ENCODE peak calls at places on chromosomes 13 and 19, in ten cellular contexts. O is choroid plexus epithelial cell, G is left lung, C is heart right ventricle, B is cardiac muscle cell, Z is left ventricle myocardium inferior, D is tibial nerve, M is IMR-90, Q is endothelial cell, V is type B pancreatic cell. A is an unnamed sample.

GRCh38 chr19:38152461-38153379 is 71.3 kb downstream of the DPF1 start:
- DNase-seq in Q (no peak), G (no peak), B (peak), Z (peak), O (no peak), D (no peak), C (peak), V (no peak), M (peak), A (no peak)

GRCh38 chr13:73387318-73387717 is 328.5 kb downstream of the KLF5 start:
- DNase-seq in G (no peak), O (no peak), C (no peak), D (no peak), Q (no peak), Z (no peak), B (no peak), V (no peak), M (no peak), A (no peak)

GRCh38 chr13:101919541-101920306 is 467.2 kb downstream of the ITGBL1 start:
- DNase-seq in G (peak), V (no peak), C (peak), M (peak), B (peak), O (peak), D (no peak), Q (peak), Z (peak), A (no peak)

GRCh38 chr13:106446011-106446410 is 89.5 kb downstream of the EFNB2 start:
- DNase-seq in B (peak), M (peak), G (no peak), Z (no peak), O (peak), C (no peak), D (no peak), V (no peak), Q (no peak), A (no peak)

GRCh38 chr19:18153555-18154134 is 682 bp downstream of the PIK3R2 start:
- DNase-seq in M (no peak), G (peak), C (no peak), D (no peak), Z (no peak), B (no peak), V (no peak), Q (no peak), O (no peak), A (no peak)

GRCh38 chr13:88648598-88649373 is 977.6 kb downstream of the SLITRK5 start:
- DNase-seq in B (no peak), O (no peak), C (no peak), Q (no peak), V (no peak), Z (no peak), M (no peak), D (no peak), G (no peak), A (no peak)

GRCh38 chr13:67143544-67144115 is 86.5 kb downstream of the PCDH9 start:
- DNase-seq in Z (no peak), C (no peak), D (no peak), M (peak), G (no peak), Q (no peak), O (peak), V (no peak), B (no peak), A (no peak)

GRCh38 chr13:94339116-94339687 is 140.3 kb downstream of the DCT start:
- DNase-seq in Z (no peak), O (peak), V (no peak), C (no peak), D (no peak), M (no peak), Q (no peak), B (no peak), G (no peak), A (no peak)

GRCh38 chr19:38840583-38840968 is 9.0 kb upstream of the ECH1 start:
- DNase-seq in Z (no peak), C (no peak), B (no peak), O (no peak), D (no peak), Q (no peak), G (no peak), V (no peak), M (no peak), A (no peak)

GRCh38 chr13:24083722-24084421 is 76.6 kb upstream of the SPATA13 start:
- DNase-seq in C (no peak), D (no peak), M (no peak), G (no peak), Z (no peak), Q (no peak), B (no peak), V (no peak), O (no peak), A (no peak)

GRCh38 chr19:408441-409005 is 424 bp downstream of the C2CD4C start:
- DNase-seq in B (no peak), V (no peak), D (peak), M (no peak), G (peak), O (no peak), Q (no peak), Z (no peak), C (no peak), A (peak)

GRCh38 chr13:26709461-26709860 is 51.1 kb downstream of the GPR12 start:
- DNase-seq in Z (no peak), Q (no peak), V (peak), D (no peak), M (no peak), C (no peak), G (no peak), B (no peak), O (no peak), A (no peak)

GRCh38 chr19:49222011-49222410 is 64.4 kb downstream of the TRPM4 start:
- DNase-seq in V (no peak), C (no peak), M (no peak), Q (no peak), Z (no peak), G (no peak), B (no peak), O (peak), D (no peak), A (no peak)

GRCh38 chr19:51439021-51439465 is 19.2 kb downstream of the SIGLEC8 start:
- DNase-seq in M (no peak), C (no peak), O (peak), Z (no peak), G (no peak), B (peak), V (no peak), D (no peak), Q (no peak), A (peak)

GRCh38 chr13:19178901-19179593 is 2.6 kb downstream of the TUBA3C start:
- DNase-seq in M (no peak), B (no peak), O (no peak), Z (peak), V (peak), D (no peak), G (no peak), C (no peak), Q (no peak), A (no peak)

GRCh38 chr13:113967206-113967720 is 6.6 kb downstream of the C13orf46 start:
- DNase-seq in B (no peak), Z (no peak), C (no peak), V (no peak), O (no peak), G (peak), D (no peak), M (no peak), Q (no peak), A (no peak)

GRCh38 chr13:52846567-52847321 is 1.7 kb downstream of the PCDH8 start:
- DNase-seq in D (peak), B (peak), C (peak), O (peak), Z (peak), G (peak), Q (peak), M (peak), V (peak), A (peak)

GRCh38 chr13:56332671-56333070 is 808.0 kb upstream of the PRR20A start:
- DNase-seq in V (no peak), Z (no peak), M (no peak), Q (no peak), B (no peak), D (no peak), C (no peak), G (no peak), O (no peak), A (no peak)

GRCh38 chr13:36188446-36188845 is 25.9 kb downstream of the SOHLH2 start:
- DNase-seq in O (no peak), Q (no peak), D (no peak), Z (no peak), C (no peak), B (no peak), M (no peak), G (no peak), V (no peak), A (no peak)

GRCh38 chr13:109919715-109920375 is 133.5 kb upstream of the IRS2 start:
- DNase-seq in C (no peak), D (no peak), M (peak), Q (no peak), B (peak), Z (no peak), O (peak), V (no peak), G (no peak), A (no peak)

GRCh38 chr19:4692275-4693077 is 22.3 kb upstream of the MYDGF start:
- DNase-seq in B (no peak), G (no peak), D (no peak), V (no peak), M (no peak), O (no peak), C (no peak), Z (no peak), Q (no peak), A (no peak)

GRCh38 chr19:4694211-4694987 is 24.3 kb upstream of the MYDGF start:
- DNase-seq in O (peak), C (peak), D (no peak), Z (peak), V (no peak), Q (no peak), B (peak), M (peak), G (peak), A (no peak)

GRCh38 chr19:4691383-4691782 is 21.2 kb upstream of the MYDGF start:
- DNase-seq in O (no peak), C (no peak), G (peak), Z (peak), V (no peak), D (peak), B (no peak), Q (no peak), M (no peak), A (no peak)

GRCh38 chr19:4693471-4694121 is 23.5 kb upstream of the MYDGF start:
- DNase-seq in D (no peak), Q (no peak), G (no peak), V (no peak), B (no peak), C (no peak), O (no peak), M (no peak), Z (no peak), A (no peak)

DNA sequence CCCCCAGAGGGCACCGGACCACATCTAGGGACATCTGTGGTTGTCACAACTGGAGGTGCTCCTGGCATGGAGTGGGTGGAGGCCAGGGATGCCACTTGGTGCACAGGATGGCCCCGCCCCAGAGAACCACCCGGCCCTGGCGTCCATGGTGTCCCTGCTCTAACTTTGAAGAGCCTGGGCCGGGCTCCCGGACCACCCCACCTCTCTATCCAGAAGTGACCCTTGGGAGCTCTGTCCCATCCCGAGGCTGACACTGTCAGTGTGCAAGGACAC is 22.9 kb upstream of the MYDGF start:
- DNase-seq in D (no peak), O (no peak), V (no peak), Q (no peak), C (no peak), G (no peak), M (no peak), Z (no peak), B (no peak), A (no peak)
- TF ChIP-seq CTCF in D (no peak), O (no peak), V (no peak), Q (no peak), C (no peak), G (no peak), M (no peak), Z (no peak), B (no peak), A (no peak)

DNA sequence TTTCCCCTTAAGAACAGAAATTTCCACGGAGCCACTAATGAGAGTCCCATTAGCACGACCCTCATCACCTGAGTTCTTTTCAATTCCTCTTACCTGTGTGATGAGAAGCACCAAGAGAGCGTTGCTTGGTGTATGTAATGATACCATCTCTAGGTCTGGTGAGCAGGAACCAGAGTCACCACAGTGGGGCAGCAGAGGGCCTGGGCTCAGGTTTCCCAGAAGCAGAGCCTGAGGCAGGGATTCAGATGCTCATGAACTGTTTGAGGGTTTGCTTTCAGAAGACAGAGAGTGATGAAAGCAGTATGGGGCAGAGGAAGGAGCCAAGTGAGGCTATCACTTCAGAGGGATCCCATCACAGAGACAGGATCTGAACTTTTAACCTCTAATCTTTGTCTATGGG is 3.1 kb upstream of the PTPRH start:
- DNase-seq in Z (no peak), Q (no peak), M (no peak), C (no peak), D (no peak), G (no peak), B (no peak), O (no peak), V (no peak), A (no peak)
- TF ChIP-seq CTCF in Z (no peak), Q (peak), M (peak), C (no peak), D (no peak), G (no peak), B (peak), O (peak), V (peak), A (peak)

DNA sequence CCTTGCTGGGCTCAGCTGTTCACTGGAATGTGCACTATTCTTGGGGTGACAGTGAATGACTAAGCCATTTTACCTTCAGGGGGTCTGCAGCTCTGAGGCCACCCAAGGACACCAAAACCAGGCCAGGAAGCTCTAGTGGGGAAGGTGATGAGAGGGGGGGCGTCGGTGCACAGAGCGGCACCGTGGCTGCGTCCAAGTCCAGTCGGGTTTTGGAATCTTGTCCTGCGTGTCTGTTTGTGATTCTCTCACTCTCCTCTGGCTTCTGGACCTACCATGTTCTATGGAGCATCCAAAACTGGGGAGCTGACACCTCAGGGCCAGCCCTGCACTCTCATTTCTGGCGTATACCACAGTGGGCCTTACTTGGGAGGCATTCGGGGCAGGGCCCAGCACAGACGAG is 92.1 kb downstream of the RGCC start:
- DNase-seq in D (no peak), Q (no peak), O (no peak), Z (no peak), C (no peak), V (no peak), G (no peak), M (no peak), B (no peak), A (no peak)
- TF ChIP-seq CTCF in D (no peak), Q (no peak), O (no peak), Z (no peak), C (no peak), V (no peak), G (no peak), M (no peak), B (no peak), A (no peak)

GRCh38 chr19:2543463-2544442 is 67.8 kb downstream of the GADD45B start:
- DNase-seq in C (peak), V (peak), D (peak), G (peak), M (peak), O (peak), Q (peak), B (peak), Z (peak), A (peak)
- TF ChIP-seq CTCF in C (peak), V (no peak), D (no peak), G (no peak), M (peak), O (peak), Q (no peak), B (peak), Z (peak), A (no peak)

GRCh38 chr13:46388846-46389245 is 1.8 kb upstream of the RUBCNL start:
- DNase-seq in O (no peak), B (no peak), G (no peak), C (no peak), Q (no peak), V (no peak), D (no peak), M (no peak), Z (no peak), A (no peak)

GRCh38 chr13:46386426-46386995 is 541 bp downstream of the RUBCNL start:
- DNase-seq in M (no peak), C (no peak), G (no peak), B (no peak), O (no peak), Z (peak), Q (no peak), D (no peak), V (no peak), A (no peak)

GRCh38 chr13:46385946-46386345 is 1.1 kb downstream of the RUBCNL start:
- DNase-seq in G (no peak), V (no peak), Q (no peak), Z (no peak), C (no peak), B (no peak), O (no peak), M (no peak), D (no peak), A (peak)

GRCh38 chr13:46388308-46388707 is 1.3 kb upstream of the RUBCNL start:
- DNase-seq in B (no peak), Q (no peak), O (no peak), G (no peak), C (no peak), D (no peak), Z (no peak), M (no peak), V (no peak), A (no peak)

GRCh38 chr13:46386996-46387851 is at the start of gene RUBCNL:
- DNase-seq in Q (peak), M (no peak), C (peak), O (no peak), V (no peak), B (no peak), G (peak), Z (peak), D (no peak), A (peak)
- TF ChIP-seq CTCF in Q (no peak), M (no peak), C (no peak), O (no peak), V (no peak), B (no peak), G (no peak), Z (no peak), D (no peak), A (peak)

GRCh38 chr19:5339470-5339949 is 1.1 kb downstream of the PTPRS start:
- DNase-seq in Q (no peak), D (no peak), V (no peak), M (no peak), Z (no peak), G (no peak), C (no peak), O (no peak), B (no peak), A (peak)

GRCh38 chr19:5338661-5339469 is 1.7 kb downstream of the PTPRS start:
- DNase-seq in C (no peak), Z (no peak), G (no peak), M (no peak), B (no peak), O (no peak), D (no peak), V (no peak), Q (no peak), A (peak)

GRCh38 chr19:5340637-5341447 is at the start of gene PTPRS:
- DNase-seq in M (peak), B (peak), C (peak), D (peak), Q (peak), Z (peak), V (peak), O (peak), G (peak), A (peak)

GRCh38 chr19:5341448-5341820 is 822 bp upstream of the PTPRS start:
- DNase-seq in Q (no peak), D (no peak), B (no peak), C (no peak), Z (no peak), M (no peak), V (no peak), O (no peak), G (no peak), A (no peak)

GRCh38 chr19:5339950-5340636 is 519 bp downstream of the PTPRS start:
- DNase-seq in M (no peak), V (no peak), D (no peak), Z (no peak), O (no peak), C (no peak), Q (peak), B (peak), G (no peak), A (peak)
- TF ChIP-seq CTCF in M (peak), V (peak), D (no peak), Z (peak), O (no peak), C (no peak), Q (peak), B (no peak), G (no peak), A (peak)

GRCh38 chr19:12052571-12053169 is at the start of gene ZNF878:
- DNase-seq in M (peak), B (peak), G (peak), C (peak), Z (peak), Q (no peak), D (peak), O (peak), V (peak), A (peak)
- TF ChIP-seq CTCF in M (no peak), B (peak), G (no peak), C (no peak), Z (peak), Q (no peak), D (no peak), O (no peak), V (peak), A (peak)

GRCh38 chr13:82847595-82847994 is 1034.7 kb downstream of the SLITRK1 start:
- DNase-seq in V (no peak), D (no peak), C (no peak), M (no peak), Z (no peak), B (no peak), G (no peak), O (peak), Q (no peak), A (no peak)
- TF ChIP-seq CTCF in V (no peak), D (no peak), C (no peak), M (no peak), Z (no peak), B (no peak), G (no peak), O (peak), Q (no peak), A (no peak)